ENCODE peak calls at places on chromosome 19, in nine cellular contexts. S is left lung, N is suprapubic skin, O is AG09309, Z is fibroblast of mammary gland, U is left ventricle myocardium inferior, T is cardiac muscle cell, H is tibial nerve, B is neural progenitor cell. V is an unnamed sample.
A peak's percentile ranks its signal among the peaks of the same experiment; 100 is the strongest.

GRCh38 chr19:38691938-38692457 is 44.5 kb downstream of the ACTN4 start:
- DNase-seq in S (peak; percentile 58), N (no peak), O (no peak), Z (peak; percentile 93), U (no peak), T (peak; percentile 90), H (no peak), B (no peak), V (peak; percentile 89)

GRCh38 chr19:42024622-42025111 is 30.6 kb upstream of the ATP1A3 start:
- DNase-seq in S (no peak), N (no peak), O (peak; percentile 43), Z (no peak), U (peak; percentile 76), T (peak; percentile 72), H (no peak), B (no peak), V (peak; percentile 8)

GRCh38 chr19:17678836-17679235 is 9.3 kb downstream of the UNC13A start:
- DNase-seq in S (no peak), N (no peak), O (no peak), Z (no peak), U (no peak), T (no peak), H (no peak), B (no peak), V (no peak)

GRCh38 chr19:50482886-50483285 is 6.2 kb upstream of the GARIN5A start:
- DNase-seq in S (no peak), N (no peak), O (no peak), Z (no peak), U (no peak), T (no peak), H (no peak), B (no peak), V (no peak)

GRCh38 chr19:35608250-35608649 is 4.3 kb upstream of the HAUS5 start:
- DNase-seq in S (no peak), N (no peak), O (no peak), Z (no peak), U (no peak), T (no peak), H (no peak), B (no peak), V (no peak)

GRCh38 chr19:7631577-7631976 is 1.9 kb downstream of the PCP2 start:
- DNase-seq in S (no peak), N (no peak), O (no peak), Z (no peak), U (no peak), T (no peak), H (no peak), B (no peak), V (no peak)

GRCh38 chr19:37218592-37218935 is 550 bp downstream of the ZNF383 start:
- DNase-seq in S (no peak), N (no peak), O (peak; percentile 20), Z (peak; percentile 49), U (no peak), T (no peak), H (no peak), B (no peak), V (no peak)

GRCh38 chr19:13849991-13850909 is 26.7 kb upstream of the NANOS3 start:
- DNase-seq in S (peak; percentile 84), N (peak; percentile 88), O (no peak), Z (peak; percentile 62), U (peak; percentile 88), T (peak; percentile 87), H (peak; percentile 77), B (peak; percentile 87), V (peak; percentile 90)

GRCh38 chr19:9909251-9909650 is 27.1 kb downstream of the OLFM2 start:
- DNase-seq in S (no peak), N (no peak), O (no peak), Z (no peak), U (no peak), T (no peak), H (no peak), B (no peak), V (no peak)

GRCh38 chr19:35843676-35844481 is 8.4 kb downstream of the NPHS1 start:
- DNase-seq in S (no peak), N (no peak), O (no peak), Z (peak; percentile 15), U (no peak), T (peak; percentile 33), H (no peak), B (peak; percentile 73), V (peak; percentile 17)

GRCh38 chr19:35528218-35529038 is at the start of gene SBSN:
- DNase-seq in S (no peak), N (no peak), O (peak; percentile 63), Z (peak; percentile 93), U (no peak), T (peak; percentile 79), H (no peak), B (no peak), V (peak; percentile 79)

GRCh38 chr19:16191216-16191908 is 6.2 kb downstream of the FAM32A start:
- DNase-seq in S (no peak), N (no peak), O (no peak), Z (no peak), U (no peak), T (no peak), H (no peak), B (no peak), V (no peak)

GRCh38 chr19:43265664-43266025 is 3.7 kb downstream of the PSG9 start:
- DNase-seq in S (no peak), N (no peak), O (no peak), Z (no peak), U (no peak), T (no peak), H (no peak), B (no peak), V (no peak)

GRCh38 chr19:41850381-41850780 is 5.5 kb downstream of the DMRTC2 start:
- DNase-seq in S (no peak), N (no peak), O (no peak), Z (no peak), U (no peak), T (no peak), H (no peak), B (no peak), V (no peak)

DNA sequence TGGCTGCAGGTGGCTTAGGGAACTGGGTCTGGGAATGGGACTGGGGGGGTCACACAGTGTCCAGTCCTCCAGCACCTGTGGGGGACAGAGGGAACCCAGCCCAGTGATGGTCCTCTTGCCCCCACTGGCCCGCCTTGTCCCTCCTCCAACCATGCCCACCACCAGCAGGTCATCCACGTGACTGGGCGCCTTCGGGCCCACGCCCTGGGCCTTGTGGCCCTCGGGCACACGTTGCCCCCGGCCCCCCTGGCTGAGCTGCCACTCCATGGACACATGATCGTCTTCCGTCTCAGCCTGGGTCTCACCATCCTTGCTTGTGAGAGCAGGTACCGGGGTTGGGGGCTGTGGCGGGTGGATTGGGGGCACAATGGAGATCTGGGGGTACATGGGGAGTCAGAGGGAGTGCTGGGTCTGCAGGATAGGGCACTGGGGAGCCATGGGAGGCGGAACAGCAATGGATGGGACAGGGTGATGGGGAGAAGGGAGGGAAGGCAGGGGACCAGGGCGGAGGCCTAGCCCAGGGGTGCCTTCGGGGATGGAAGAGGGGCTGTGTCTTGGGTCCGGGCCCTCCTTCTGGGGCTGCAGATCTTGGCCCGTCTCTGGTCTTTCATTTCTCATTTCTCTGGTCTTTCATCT is 9.1 kb downstream of the TMEM160 start:
- DNase-seq in S (no peak), N (no peak), O (no peak), Z (no peak), U (no peak), T (no peak), H (no peak), B (no peak), V (no peak)
- H3K4me3 ChIP-seq in S (no peak overlapping the region), N (no peak overlapping the region), O (no peak overlapping the region), Z (no peak overlapping the region), U (no peak overlapping the region), T (no peak overlapping the region), H (no peak overlapping the region), B (no peak overlapping the region), V (no peak overlapping the region)

GRCh38 chr19:45640849-45641273 is 1.7 kb upstream of the EML2 start:
- DNase-seq in S (peak; percentile 48), N (peak; percentile 80), O (no peak), Z (no peak), U (no peak), T (no peak), H (no peak), B (peak; percentile 58), V (no peak)
- TF ChIP-seq CTCF in S (no peak), N (no peak), O (no peak), Z (no peak), U (no peak), T (no peak), H (no peak), B (no peak), V (no peak)

GRCh38 chr19:19486343-19487076 is 28.8 kb downstream of the TSSK6 start:
- DNase-seq in S (no peak), N (peak; percentile 49), O (no peak), Z (no peak), U (no peak), T (no peak), H (no peak), B (no peak), V (no peak)
- H3K4me3 ChIP-seq in S (no peak overlapping the region), N (no peak overlapping the region), O (no peak overlapping the region), Z (no peak overlapping the region), U (no peak overlapping the region), T (no peak overlapping the region), H (no peak overlapping the region), B (no peak overlapping the region), V (no peak overlapping the region)

GRCh38 chr19:4347521-4347920 is 4.2 kb downstream of the MPND start:
- DNase-seq in S (no peak), N (no peak), O (no peak), Z (no peak), U (no peak), T (no peak), H (no peak), B (no peak), V (no peak)

GRCh38 chr19:4345656-4346383 is 2.5 kb downstream of the MPND start:
- DNase-seq in S (no peak), N (no peak), O (no peak), Z (no peak), U (no peak), T (no peak), H (no peak), B (no peak), V (no peak)

GRCh38 chr19:4342421-4343055 is 824 bp upstream of the MPND start:
- DNase-seq in S (peak; percentile 97), N (peak; percentile 98), O (peak; percentile 100), Z (peak; percentile 100), U (peak; percentile 95), T (peak; percentile 100), H (peak; percentile 99), B (peak; percentile 100), V (peak; percentile 100)

GRCh38 chr19:4343845-4344713 is 717 bp downstream of the MPND start:
- DNase-seq in S (no peak), N (peak; percentile 74), O (no peak), Z (no peak), U (no peak), T (no peak), H (no peak), B (no peak), V (no peak)

DNA sequence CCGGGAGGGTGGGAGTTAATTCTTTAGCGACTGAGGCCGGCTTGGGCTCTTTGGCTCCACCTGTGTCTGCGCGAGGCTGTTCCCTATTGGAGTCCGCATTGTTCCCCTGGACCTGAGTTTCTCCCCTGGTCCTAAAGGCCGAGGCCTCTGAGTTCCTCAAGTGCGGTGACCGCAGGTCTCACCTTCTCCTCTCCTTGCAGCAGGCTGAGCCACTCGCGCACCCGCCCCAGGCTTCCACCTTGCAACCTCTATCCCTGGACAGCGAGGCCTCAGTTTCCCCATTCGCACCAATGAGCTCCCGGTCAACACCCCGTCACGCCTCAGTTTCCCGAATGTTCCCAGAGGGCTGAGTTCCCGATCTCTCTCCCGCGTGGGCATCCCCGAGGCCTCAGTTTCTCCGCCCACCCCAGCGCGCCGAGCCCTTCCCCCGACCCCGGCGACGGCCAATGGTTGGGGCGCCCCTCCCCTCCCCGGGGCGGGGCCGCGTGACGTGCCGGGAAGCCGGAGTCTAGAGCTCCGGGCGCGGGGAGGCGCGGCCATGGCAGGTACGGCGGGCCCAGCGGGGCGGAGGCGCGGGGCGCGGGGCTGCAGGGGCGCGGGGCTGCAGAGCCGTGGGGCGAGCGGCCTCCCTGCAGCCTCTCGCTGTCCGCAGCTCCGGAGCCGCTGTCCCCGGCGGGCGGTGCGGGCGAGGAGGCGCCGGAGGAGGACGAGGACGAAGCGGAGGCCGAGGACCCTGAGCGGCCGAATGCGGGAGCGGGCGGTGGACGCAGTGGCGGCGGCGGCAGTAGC is at the start of gene MPND:
- DNase-seq in S (peak; percentile 94), N (peak; percentile 94), O (no peak), Z (peak; percentile 64), U (peak; percentile 96), T (peak; percentile 86), H (peak; percentile 89), B (peak; percentile 96), V (peak; percentile 81)
- TF ChIP-seq CTCF in S (no peak), N (peak; percentile 41), O (peak; percentile 43), Z (peak; percentile 28), U (peak; percentile 37), T (peak; percentile 35), H (no peak), B (peak; percentile 45), V (peak; percentile 45)

V was measured in cardiac fibroblast.